ENCODE peak calls at places on chromosomes 2 and 18, in six cellular contexts. L, Q, E, O, B and T are unnamed samples. For H3K27me3, the result is how much of the 10 kb centered on the place peaks cover.

GRCh38 chr2:10173258-10174005 is 50.9 kb downstream of the RRM2 start:
- DNase-seq in L (no peak), Q (no peak), E (no peak), O (no peak), B (no peak), T (no peak)

GRCh38 chr2:161077367-161078210 is 82.6 kb upstream of the TANK start:
- DNase-seq in L (peak), Q (peak), E (no peak), O (peak), B (no peak), T (peak)

GRCh38 chr2:128504242-128505149 is 185.8 kb upstream of the HS6ST1 start:
- DNase-seq in L (no peak), Q (peak), E (no peak), O (no peak), B (no peak), T (no peak)

GRCh38 chr2:31556921-31557320 is 23.8 kb downstream of the SRD5A2 start:
- DNase-seq in L (no peak), Q (no peak), E (no peak), O (no peak), B (no peak), T (no peak)

GRCh38 chr2:42793314-42794270 is 1.2 kb upstream of the HAAO start:
- DNase-seq in L (no peak), Q (no peak), E (peak), O (peak), B (no peak), T (no peak)

GRCh38 chr18:45403341-45404049 is 211.8 kb upstream of the SLC14A2 start:
- DNase-seq in L (peak), Q (no peak), E (no peak), O (no peak), B (no peak), T (no peak)

GRCh38 chr2:57373530-57373929 is 673.1 kb upstream of the VRK2 start:
- DNase-seq in L (peak), Q (no peak), E (no peak), O (peak), B (no peak), T (no peak)

GRCh38 chr18:48080546-48080945 is 150.1 kb upstream of the SMAD2 start:
- DNase-seq in L (no peak), Q (no peak), E (no peak), O (no peak), B (no peak), T (no peak)

GRCh38 chr2:88067598-88067997 is at the start of gene SMYD1:
- DNase-seq in L (no peak), Q (no peak), E (no peak), O (no peak), B (no peak), T (no peak)

GRCh38 chr2:136119717-136120675 is 2.0 kb upstream of the CXCR4 start:
- DNase-seq in L (no peak), Q (no peak), E (no peak), O (no peak), B (no peak), T (no peak)

GRCh38 chr2:144040834-144041233 is 479.1 kb downstream of the ZEB2 start:
- DNase-seq in L (no peak), Q (no peak), E (no peak), O (no peak), B (no peak), T (no peak)

GRCh38 chr2:189128961-189129360 is 50.6 kb downstream of the COL5A2 start:
- DNase-seq in L (no peak), Q (no peak), E (no peak), O (peak), B (no peak), T (no peak)

GRCh38 chr18:22459491-22459890 is 41.8 kb upstream of the CTAGE1 start:
- DNase-seq in L (no peak), Q (no peak), E (no peak), O (no peak), B (no peak), T (no peak)

GRCh38 chr2:178579006-178579405 is 98.7 kb downstream of the PLEKHA3 start:
- DNase-seq in L (peak), Q (no peak), E (no peak), O (no peak), B (no peak), T (no peak)

GRCh38 chr2:227876536-227876882 is 5.1 kb downstream of the DAW1 start:
- DNase-seq in L (peak), Q (no peak), E (no peak), O (no peak), B (no peak), T (no peak)

GRCh38 chr2:28163028-28163427 is 229.6 kb upstream of the FOSL2 start:
- DNase-seq in L (no peak), Q (no peak), E (no peak), O (no peak), B (no peak), T (no peak)

GRCh38 chr2:26925100-26925791 is 45.2 kb upstream of the MAPRE3 start:
- DNase-seq in L (no peak), Q (no peak), E (no peak), O (no peak), B (no peak), T (no peak)

GRCh38 chr18:79819951-79820351 is 22.2 kb downstream of the KCNG2 start:
- DNase-seq in L (no peak), Q (no peak), E (no peak), O (no peak), B (no peak), T (no peak)

GRCh38 chr2:10003206-10004125 is 39.9 kb upstream of the KLF11 start:
- DNase-seq in L (no peak), Q (no peak), E (no peak), O (no peak), B (no peak), T (no peak)

GRCh38 chr2:217943379-217944321 is 59.1 kb downstream of the TNS1 start:
- DNase-seq in L (no peak), Q (peak), E (peak), O (peak), B (peak), T (no peak)

GRCh38 chr18:49335677-49336076 is 124.8 kb downstream of the DYM start:
- DNase-seq in L (no peak), Q (peak), E (no peak), O (peak), B (no peak), T (peak)

GRCh38 chr2:109560265-109560664 is 53.5 kb downstream of the SEPTIN10 start:
- DNase-seq in L (peak), Q (no peak), E (no peak), O (no peak), B (no peak), T (no peak)

GRCh38 chr2:201513271-201513670 is 61.7 kb downstream of the STRADB start:
- DNase-seq in L (no peak), Q (no peak), E (no peak), O (no peak), B (no peak), T (no peak)

GRCh38 chr2:43075054-43075593 is 151.3 kb downstream of the ZFP36L2 start:
- DNase-seq in L (peak), Q (no peak), E (peak), O (peak), B (no peak), T (no peak)

GRCh38 chr2:103002954-103003353 is 241.1 kb downstream of the TMEM182 start:
- DNase-seq in L (peak), Q (no peak), E (no peak), O (no peak), B (no peak), T (no peak)

GRCh38 chr18:10771053-10771709 is 245.4 kb downstream of the NAPG start:
- DNase-seq in L (no peak), Q (no peak), E (no peak), O (no peak), B (no peak), T (no peak)

GRCh38 chr2:12417811-12418210 is 298.9 kb upstream of the TRIB2 start:
- DNase-seq in L (no peak), Q (no peak), E (no peak), O (peak), B (no peak), T (no peak)

GRCh38 chr2:174438146-174438886 is 42.8 kb downstream of the SCRN3 start:
- DNase-seq in L (no peak), Q (no peak), E (no peak), O (no peak), B (peak), T (no peak)

GRCh38 chr2:62826141-62826540 is 120.6 kb downstream of the EHBP1 start:
- DNase-seq in L (no peak), Q (no peak), E (no peak), O (no peak), B (no peak), T (no peak)

GRCh38 chr2:144357623-144358400 is 162.1 kb downstream of the ZEB2 start:
- DNase-seq in L (peak), Q (no peak), E (no peak), O (no peak), B (no peak), T (no peak)

GRCh38 chr2:148963461-148963860 is 75.0 kb upstream of the LYPD6B start:
- DNase-seq in L (no peak), Q (no peak), E (no peak), O (no peak), B (no peak), T (no peak)

GRCh38 chr18:9673296-9674251 is 34.5 kb upstream of the RAB31 start:
- DNase-seq in L (peak), Q (no peak), E (no peak), O (peak), B (peak), T (no peak)
- TF ChIP-seq CTCF in L (peak), Q (peak), E (no peak), O (peak), B (peak), T (no peak)

GRCh38 chr2:37672104-37672869 is 845 bp upstream of the CDC42EP3 start:
- DNase-seq in L (peak), Q (peak), E (peak), O (peak), B (peak), T (peak)
- H3K27ac ChIP-seq in L (peak), Q (no peak), E (peak), O (peak), B (peak), T (peak)

GRCh38 chr2:22885245-22885644 is 499.7 kb upstream of the KLHL29 start:
- DNase-seq in L (no peak), Q (no peak), E (no peak), O (no peak), B (no peak), T (no peak)
- H3K27me3 ChIP-seq in L (under half), Q (under half), E (under half), O (under half), B (under half), T (under half)

GRCh38 chr2:121256720-121257475 is 28.1 kb downstream of the TFCP2L1 start:
- DNase-seq in L (no peak), Q (no peak), E (no peak), O (no peak), B (no peak), T (no peak)

GRCh38 chr2:121253674-121254240 is 31.2 kb downstream of the TFCP2L1 start:
- DNase-seq in L (no peak), Q (no peak), E (no peak), O (no peak), B (no peak), T (no peak)

GRCh38 chr2:121257476-121257831 is 27.5 kb downstream of the TFCP2L1 start:
- DNase-seq in L (no peak), Q (no peak), E (no peak), O (no peak), B (no peak), T (no peak)

GRCh38 chr2:121254748-121255147 is 30.3 kb downstream of the TFCP2L1 start:
- DNase-seq in L (no peak), Q (no peak), E (no peak), O (no peak), B (no peak), T (no peak)

DNA sequence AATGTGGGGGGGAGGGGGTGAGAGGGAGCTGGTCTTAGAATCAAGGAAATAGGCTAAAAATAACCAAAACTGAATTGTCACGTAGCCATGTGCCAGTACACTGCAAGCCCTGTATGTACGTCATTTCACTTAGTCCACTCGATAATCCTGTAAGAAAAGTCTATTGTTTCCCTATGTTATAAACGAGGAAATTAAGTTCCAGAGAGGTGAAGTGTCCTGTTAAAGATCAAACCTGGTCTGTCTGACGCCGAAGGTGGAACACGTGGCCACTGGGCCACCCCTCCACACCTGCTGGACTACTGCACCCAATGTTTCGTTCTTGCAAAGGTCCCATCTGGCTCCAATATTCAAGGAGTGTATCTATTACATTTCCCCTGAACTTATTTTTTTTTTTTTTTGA is 29.6 kb downstream of the TFCP2L1 start:
- DNase-seq in L (no peak), Q (no peak), E (no peak), O (no peak), B (no peak), T (no peak)
- TF ChIP-seq CTCF in L (no peak), Q (no peak), E (no peak), O (no peak), B (no peak), T (no peak)